ENCODE peak calls at places on chromosomes 7 and 10, in nine cellular contexts. D is HL-60, P is HCT116, X is GM12891, B is stomach, N is suprapubic skin, W is breast epithelium, E is sigmoid colon, V is HepG2. F is an unnamed sample.

GRCh38 chr7:32036557-32036956 is 33.6 kb downstream of the PDE1C start:
- DNase-seq in D (no peak), P (no peak), X (no peak), B (no peak), N (no peak), W (no peak), E (no peak), V (no peak), F (no peak)

GRCh38 chr10:61643316-61643751 is 19.4 kb upstream of the CABCOCO1 start:
- DNase-seq in D (no peak), P (no peak), X (no peak), B (no peak), N (no peak), W (no peak), E (no peak), V (no peak), F (no peak)

GRCh38 chr10:32887481-32887880 is 70.5 kb downstream of the ITGB1 start:
- DNase-seq in D (no peak), P (no peak), X (no peak), B (no peak), N (no peak), W (no peak), E (no peak), V (no peak), F (no peak)

GRCh38 chr10:102133373-102134195 is 744 bp downstream of the PPRC1 start:
- DNase-seq in D (peak), P (no peak), X (peak), B (peak), N (peak), W (peak), E (peak), V (peak), F (peak)

GRCh38 chr10:77320852-77321496 is 316.6 kb downstream of the KCNMA1 start:
- DNase-seq in D (no peak), P (no peak), X (no peak), B (no peak), N (no peak), W (no peak), E (no peak), V (no peak), F (no peak)

GRCh38 chr10:114180937-114181336 is 1.8 kb downstream of the TDRD1 start:
- DNase-seq in D (no peak), P (no peak), X (no peak), B (no peak), N (no peak), W (no peak), E (no peak), V (no peak), F (no peak)

GRCh38 chr7:78140109-78140508 is 341.5 kb downstream of the PHTF2 start:
- DNase-seq in D (no peak), P (no peak), X (no peak), B (no peak), N (no peak), W (no peak), E (no peak), V (no peak), F (no peak)

GRCh38 chr10:11875499-11876281 is 52.5 kb downstream of the PROSER2 start:
- DNase-seq in D (no peak), P (peak), X (no peak), B (peak), N (peak), W (peak), E (peak), V (peak), F (peak)

GRCh38 chr7:44324204-44325126 is 929 bp downstream of the CAMK2B start:
- DNase-seq in D (no peak), P (no peak), X (no peak), B (no peak), N (no peak), W (no peak), E (no peak), V (no peak), F (no peak)

DNA sequence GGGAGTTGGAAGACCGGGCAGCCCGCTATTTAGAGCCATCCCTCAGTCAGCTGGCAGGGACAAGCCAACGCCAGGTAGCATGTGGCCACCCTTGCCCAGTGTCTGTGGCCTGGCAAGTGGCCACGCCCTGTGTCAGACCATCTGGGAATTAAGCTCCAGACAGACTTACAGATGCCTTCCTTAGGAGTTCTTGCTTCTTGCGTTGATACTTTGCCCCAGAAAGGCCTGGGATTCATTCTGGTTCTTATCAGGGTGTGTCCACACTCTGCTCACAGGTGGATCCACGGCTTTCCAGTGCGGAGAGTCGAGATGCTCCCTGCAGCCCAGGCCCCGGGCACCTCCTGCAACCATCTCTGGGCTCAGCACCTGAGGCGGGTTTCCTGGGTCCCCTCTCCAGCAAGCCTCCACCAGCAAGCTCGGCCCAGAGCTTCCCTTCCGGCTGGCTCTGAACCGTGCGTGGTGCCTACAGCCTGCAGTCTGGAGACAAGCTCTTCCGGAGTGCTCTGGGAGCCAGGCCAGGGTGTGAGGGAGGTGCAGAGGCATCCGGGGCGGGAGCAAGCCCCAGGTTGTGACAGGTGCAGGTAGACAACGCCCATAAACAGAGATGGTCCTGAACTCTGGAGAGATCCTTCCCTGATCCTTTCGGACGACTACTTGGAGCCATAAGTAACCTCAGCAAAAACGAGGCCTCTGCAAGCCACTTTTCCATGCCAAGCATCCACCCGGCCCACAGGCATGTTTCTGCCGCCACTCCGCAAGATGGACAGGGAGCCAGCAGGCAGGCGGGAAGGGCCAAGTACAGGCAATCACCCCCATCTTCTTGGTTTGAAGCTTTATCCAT is 32.3 kb upstream of the PPIF start:
- DNase-seq in D (no peak), P (no peak), X (no peak), B (no peak), N (no peak), W (no peak), E (no peak), V (no peak), F (no peak)
- TF ChIP-seq POLR2AphosphoS5 in D (no peak), P (no peak), X (no peak), B (no peak), N (no peak), W (no peak), E (no peak), V (no peak), F (no peak)

DNA sequence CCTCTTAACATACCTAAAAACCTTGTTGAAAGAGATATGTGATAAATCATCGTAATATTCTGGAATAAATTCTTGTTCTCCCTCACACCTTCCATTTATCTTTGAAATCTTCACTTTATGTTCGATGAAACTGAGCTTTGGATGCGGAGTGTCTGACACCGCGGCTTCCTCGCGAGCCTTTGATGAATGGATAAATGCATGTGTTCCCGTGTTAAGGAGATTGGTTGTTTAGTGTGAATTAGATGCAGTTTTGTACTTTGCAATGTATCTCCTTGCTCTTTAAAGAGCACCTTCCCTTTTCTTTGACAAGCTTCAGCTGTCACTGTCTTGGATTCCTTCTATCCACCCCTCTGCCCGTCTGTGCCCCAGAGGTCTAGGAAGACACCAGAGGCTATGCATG is 138.1 kb downstream of the DOCK1 start:
- DNase-seq in D (no peak), P (no peak), X (no peak), B (no peak), N (no peak), W (no peak), E (no peak), V (no peak), F (no peak)
- TF ChIP-seq POLR2AphosphoS5 in D (no peak), P (no peak), X (no peak), B (no peak), N (no peak), W (no peak), E (no peak), V (no peak), F (no peak)

GRCh38 chr7:2257046-2257551 is 15.1 kb downstream of the NUDT1 start:
- DNase-seq in D (no peak), P (no peak), X (no peak), B (no peak), N (no peak), W (no peak), E (no peak), V (no peak), F (no peak)
- TF ChIP-seq POLR2AphosphoS5 in D (no peak), P (no peak), X (no peak), B (no peak), N (no peak), W (no peak), E (no peak), V (no peak), F (no peak)

GRCh38 chr10:3776796-3777571 is 8.0 kb downstream of the KLF6 start:
- DNase-seq in D (no peak), P (peak), X (no peak), B (peak), N (no peak), W (peak), E (peak), V (peak), F (peak)

GRCh38 chr10:3775671-3776551 is 9.1 kb downstream of the KLF6 start:
- DNase-seq in D (peak), P (peak), X (no peak), B (no peak), N (no peak), W (peak), E (peak), V (no peak), F (peak)

GRCh38 chr10:3773465-3774017 is 11.5 kb downstream of the KLF6 start:
- DNase-seq in D (no peak), P (no peak), X (no peak), B (no peak), N (no peak), W (no peak), E (no peak), V (no peak), F (no peak)

GRCh38 chr10:3774018-3774813 is 10.8 kb downstream of the KLF6 start:
- DNase-seq in D (no peak), P (no peak), X (no peak), B (no peak), N (no peak), W (no peak), E (no peak), V (no peak), F (no peak)

GRCh38 chr10:3774814-3775670 is 10.0 kb downstream of the KLF6 start:
- DNase-seq in D (no peak), P (peak), X (no peak), B (no peak), N (no peak), W (no peak), E (peak), V (no peak), F (peak)
- TF ChIP-seq POLR2AphosphoS5 in D (no peak), P (peak), X (peak), B (peak), N (no peak), W (no peak), E (peak), V (no peak), F (peak)

GRCh38 chr7:5695037-5695708 is 86.3 kb downstream of the RNF216 start:
- DNase-seq in D (peak), P (no peak), X (peak), B (no peak), N (no peak), W (peak), E (peak), V (no peak), F (peak)
- TF ChIP-seq POLR2AphosphoS5 in D (peak), P (no peak), X (peak), B (peak), N (no peak), W (peak), E (peak), V (no peak), F (peak)

F was measured in transverse colon.